ENCODE peak calls at places on chromosomes 16 and 17, in eight cellular contexts. One of them, this sample, is unnamed.
A peak's percentile ranks its signal among the peaks of the same experiment; 100 is the strongest.

GRCh38 chr17:32519769-32520701 is 33.2 kb downstream of the CDK5R1 start:
- DNase-seq in NCI-H524: peak; percentile 41
- DNase-seq in activated T-cell treated with anti-CD3 and anti-CD28 coated beads, Interleukin-2, amount 50 U/mL, for 24 hours: peak; percentile 55
- DNase-seq in RCC 7860: no peak
- DNase-seq in H4: no peak
- DNase-seq in T-helper 17 cell: peak; percentile 28
- DNase-seq in NCI-H1105: no peak
- DNase-seq in omental fat pad: no peak
- DNase-seq in this sample: peak; percentile 14

GRCh38 chr17:57086069-57086930 is 1.3 kb downstream of the AKAP1 start:
- DNase-seq in NCI-H524: peak; percentile 33
- DNase-seq in activated T-cell treated with anti-CD3 and anti-CD28 coated beads, Interleukin-2, amount 50 U/mL, for 24 hours: peak; percentile 52
- DNase-seq in RCC 7860: no peak
- DNase-seq in H4: no peak
- DNase-seq in T-helper 17 cell: no peak
- DNase-seq in NCI-H1105: peak; percentile 30
- DNase-seq in omental fat pad: no peak
- DNase-seq in this sample: peak; percentile 38

GRCh38 chr16:1899641-1900451 is 18.4 kb downstream of the HS3ST6 start:
- DNase-seq in NCI-H524: no peak
- DNase-seq in activated T-cell treated with anti-CD3 and anti-CD28 coated beads, Interleukin-2, amount 50 U/mL, for 24 hours: no peak
- DNase-seq in RCC 7860: no peak
- DNase-seq in H4: no peak
- DNase-seq in T-helper 17 cell: no peak
- DNase-seq in NCI-H1105: no peak
- DNase-seq in omental fat pad: no peak
- DNase-seq in this sample: peak; percentile 78

GRCh38 chr17:29726721-29727252 is 104.1 kb upstream of the CORO6 start:
- DNase-seq in NCI-H524: peak; percentile 98
- DNase-seq in activated T-cell treated with anti-CD3 and anti-CD28 coated beads, Interleukin-2, amount 50 U/mL, for 24 hours: no peak
- DNase-seq in RCC 7860: peak; percentile 50
- DNase-seq in H4: no peak
- DNase-seq in T-helper 17 cell: no peak
- DNase-seq in NCI-H1105: no peak
- DNase-seq in omental fat pad: no peak
- DNase-seq in this sample: no peak

GRCh38 chr17:74519951-74520553 is 11.2 kb downstream of the CD300LB start:
- DNase-seq in NCI-H524: no peak
- DNase-seq in activated T-cell treated with anti-CD3 and anti-CD28 coated beads, Interleukin-2, amount 50 U/mL, for 24 hours: no peak
- DNase-seq in RCC 7860: no peak
- DNase-seq in H4: no peak
- DNase-seq in T-helper 17 cell: no peak
- DNase-seq in NCI-H1105: no peak
- DNase-seq in omental fat pad: no peak
- DNase-seq in this sample: no peak

GRCh38 chr16:68493412-68494070 is 45.2 kb upstream of the SMPD3 start:
- DNase-seq in NCI-H524: no peak
- DNase-seq in activated T-cell treated with anti-CD3 and anti-CD28 coated beads, Interleukin-2, amount 50 U/mL, for 24 hours: no peak
- DNase-seq in RCC 7860: no peak
- DNase-seq in H4: no peak
- DNase-seq in T-helper 17 cell: no peak
- DNase-seq in NCI-H1105: no peak
- DNase-seq in omental fat pad: no peak
- DNase-seq in this sample: no peak

GRCh38 chr17:69608808-69609494 is 194.5 kb downstream of the MAP2K6 start:
- DNase-seq in NCI-H524: no peak
- DNase-seq in activated T-cell treated with anti-CD3 and anti-CD28 coated beads, Interleukin-2, amount 50 U/mL, for 24 hours: no peak
- DNase-seq in RCC 7860: peak; percentile 94
- DNase-seq in H4: peak; percentile 94
- DNase-seq in T-helper 17 cell: no peak
- DNase-seq in NCI-H1105: no peak
- DNase-seq in omental fat pad: no peak
- DNase-seq in this sample: no peak

GRCh38 chr17:66713533-66714042 is 121.3 kb upstream of the CACNG5 start:
- DNase-seq in NCI-H524: no peak
- DNase-seq in activated T-cell treated with anti-CD3 and anti-CD28 coated beads, Interleukin-2, amount 50 U/mL, for 24 hours: peak; percentile 50
- DNase-seq in RCC 7860: peak; percentile 86
- DNase-seq in H4: no peak
- DNase-seq in T-helper 17 cell: no peak
- DNase-seq in NCI-H1105: no peak
- DNase-seq in omental fat pad: no peak
- DNase-seq in this sample: no peak

GRCh38 chr17:67672592-67672991 is 45.1 kb upstream of the NOL11 start:
- DNase-seq in NCI-H524: no peak
- DNase-seq in activated T-cell treated with anti-CD3 and anti-CD28 coated beads, Interleukin-2, amount 50 U/mL, for 24 hours: no peak
- DNase-seq in RCC 7860: no peak
- DNase-seq in H4: no peak
- DNase-seq in T-helper 17 cell: no peak
- DNase-seq in NCI-H1105: peak; percentile 67
- DNase-seq in omental fat pad: no peak
- DNase-seq in this sample: no peak

GRCh38 chr17:61279476-61280145 is 120.0 kb upstream of the TBX2 start:
- DNase-seq in NCI-H524: peak; percentile 27
- DNase-seq in activated T-cell treated with anti-CD3 and anti-CD28 coated beads, Interleukin-2, amount 50 U/mL, for 24 hours: no peak
- DNase-seq in RCC 7860: no peak
- DNase-seq in H4: peak; percentile 52
- DNase-seq in T-helper 17 cell: no peak
- DNase-seq in NCI-H1105: no peak
- DNase-seq in omental fat pad: no peak
- DNase-seq in this sample: no peak

GRCh38 chr16:9040766-9041430 is 50.5 kb upstream of the HAPSTR1 start:
- DNase-seq in NCI-H524: no peak
- DNase-seq in activated T-cell treated with anti-CD3 and anti-CD28 coated beads, Interleukin-2, amount 50 U/mL, for 24 hours: no peak
- DNase-seq in RCC 7860: no peak
- DNase-seq in H4: no peak
- DNase-seq in T-helper 17 cell: no peak
- DNase-seq in NCI-H1105: no peak
- DNase-seq in omental fat pad: no peak
- DNase-seq in this sample: no peak

GRCh38 chr17:11986939-11987329 is 10.3 kb downstream of the ZNF18 start:
- DNase-seq in NCI-H524: peak; percentile 31
- DNase-seq in activated T-cell treated with anti-CD3 and anti-CD28 coated beads, Interleukin-2, amount 50 U/mL, for 24 hours: no peak
- DNase-seq in RCC 7860: peak; percentile 33
- DNase-seq in H4: peak; percentile 20
- DNase-seq in T-helper 17 cell: no peak
- DNase-seq in NCI-H1105: peak; percentile 27
- DNase-seq in omental fat pad: no peak
- DNase-seq in this sample: no peak

GRCh38 chr16:85227924-85228462 is 115.7 kb upstream of the CIBAR2 start:
- DNase-seq in NCI-H524: peak; percentile 45
- DNase-seq in activated T-cell treated with anti-CD3 and anti-CD28 coated beads, Interleukin-2, amount 50 U/mL, for 24 hours: no peak
- DNase-seq in RCC 7860: peak; percentile 30
- DNase-seq in H4: peak; percentile 77
- DNase-seq in T-helper 17 cell: no peak
- DNase-seq in NCI-H1105: no peak
- DNase-seq in omental fat pad: no peak
- DNase-seq in this sample: no peak

GRCh38 chr16:47732122-47732805 is 271.1 kb downstream of the PHKB start:
- DNase-seq in NCI-H524: no peak
- DNase-seq in activated T-cell treated with anti-CD3 and anti-CD28 coated beads, Interleukin-2, amount 50 U/mL, for 24 hours: no peak
- DNase-seq in RCC 7860: peak; percentile 86
- DNase-seq in H4: peak; percentile 89
- DNase-seq in T-helper 17 cell: no peak
- DNase-seq in NCI-H1105: no peak
- DNase-seq in omental fat pad: no peak
- DNase-seq in this sample: no peak

GRCh38 chr17:33266116-33266515 is 27.0 kb downstream of the ASIC2 start:
- DNase-seq in NCI-H524: no peak
- DNase-seq in activated T-cell treated with anti-CD3 and anti-CD28 coated beads, Interleukin-2, amount 50 U/mL, for 24 hours: no peak
- DNase-seq in RCC 7860: no peak
- DNase-seq in H4: no peak
- DNase-seq in T-helper 17 cell: no peak
- DNase-seq in NCI-H1105: no peak
- DNase-seq in omental fat pad: no peak
- DNase-seq in this sample: no peak

GRCh38 chr16:56781565-56781964 is 51.6 kb downstream of the NUP93 start:
- DNase-seq in NCI-H524: peak; percentile 12
- DNase-seq in activated T-cell treated with anti-CD3 and anti-CD28 coated beads, Interleukin-2, amount 50 U/mL, for 24 hours: no peak
- DNase-seq in RCC 7860: no peak
- DNase-seq in H4: no peak
- DNase-seq in T-helper 17 cell: no peak
- DNase-seq in NCI-H1105: no peak
- DNase-seq in omental fat pad: no peak
- DNase-seq in this sample: no peak

GRCh38 chr16:71498031-71498430 is 8.9 kb upstream of the ZNF19 start:
- DNase-seq in NCI-H524: no peak
- DNase-seq in activated T-cell treated with anti-CD3 and anti-CD28 coated beads, Interleukin-2, amount 50 U/mL, for 24 hours: no peak
- DNase-seq in RCC 7860: no peak
- DNase-seq in H4: no peak
- DNase-seq in T-helper 17 cell: no peak
- DNase-seq in NCI-H1105: no peak
- DNase-seq in omental fat pad: no peak
- DNase-seq in this sample: no peak

GRCh38 chr16:2429771-2430663 is 770 bp downstream of the CCNF start:
- DNase-seq in NCI-H524: peak; percentile 42
- DNase-seq in activated T-cell treated with anti-CD3 and anti-CD28 coated beads, Interleukin-2, amount 50 U/mL, for 24 hours: peak; percentile 39
- DNase-seq in RCC 7860: no peak
- DNase-seq in H4: no peak
- DNase-seq in T-helper 17 cell: no peak
- DNase-seq in NCI-H1105: no peak
- DNase-seq in omental fat pad: no peak
- DNase-seq in this sample: no peak

This sample was measured in body of pancreas.